ENCODE peak calls at places on chromosomes 16 and 17, in seven cellular contexts. One of them, this sample, is unnamed.

GRCh38 chr16:4894276-4895150 is 42.4 kb downstream of the PPL start:
- DNase-seq in heart left ventricle: no peak
- DNase-seq in transverse colon: no peak
- DNase-seq in neural progenitor cell: no peak
- DNase-seq in OCI-LY7: no peak
- DNase-seq in Peyer's patch: no peak
- DNase-seq in right lobe of liver: no peak
- DNase-seq in this sample: no peak

GRCh38 chr17:32396343-32396742 is 46.4 kb downstream of the ZNF207 start:
- DNase-seq in heart left ventricle: no peak
- DNase-seq in transverse colon: peak; percentile 15
- DNase-seq in neural progenitor cell: no peak
- DNase-seq in OCI-LY7: no peak
- DNase-seq in Peyer's patch: no peak
- DNase-seq in right lobe of liver: no peak
- DNase-seq in this sample: no peak

GRCh38 chr17:46977348-46977747 is 1.7 kb downstream of the RPRML start:
- DNase-seq in heart left ventricle: no peak
- DNase-seq in transverse colon: peak; percentile 19
- DNase-seq in neural progenitor cell: peak; percentile 93
- DNase-seq in OCI-LY7: peak; percentile 72
- DNase-seq in Peyer's patch: no peak
- DNase-seq in right lobe of liver: no peak
- DNase-seq in this sample: no peak

GRCh38 chr16:18933501-18933900 is 7.3 kb upstream of the SMG1 start:
- DNase-seq in heart left ventricle: no peak
- DNase-seq in transverse colon: no peak
- DNase-seq in neural progenitor cell: no peak
- DNase-seq in OCI-LY7: no peak
- DNase-seq in Peyer's patch: no peak
- DNase-seq in right lobe of liver: no peak
- DNase-seq in this sample: no peak

GRCh38 chr16:73154063-73154870 is 106.3 kb upstream of the ZFHX3 start:
- DNase-seq in heart left ventricle: peak; percentile 61
- DNase-seq in transverse colon: no peak
- DNase-seq in neural progenitor cell: no peak
- DNase-seq in OCI-LY7: no peak
- DNase-seq in Peyer's patch: peak; percentile 50
- DNase-seq in right lobe of liver: peak; percentile 33
- DNase-seq in this sample: peak; percentile 72

GRCh38 chr16:25030420-25031131 is 15.4 kb upstream of the ARHGAP17 start:
- DNase-seq in heart left ventricle: no peak
- DNase-seq in transverse colon: no peak
- DNase-seq in neural progenitor cell: no peak
- DNase-seq in OCI-LY7: peak; percentile 77
- DNase-seq in Peyer's patch: peak; percentile 58
- DNase-seq in right lobe of liver: no peak
- DNase-seq in this sample: no peak

GRCh38 chr17:28950017-28950751 is 1.1 kb downstream of the PHF12 start:
- DNase-seq in heart left ventricle: peak; percentile 64
- DNase-seq in transverse colon: peak; percentile 61
- DNase-seq in neural progenitor cell: peak; percentile 76
- DNase-seq in OCI-LY7: peak; percentile 63
- DNase-seq in Peyer's patch: peak; percentile 82
- DNase-seq in right lobe of liver: peak; percentile 63
- DNase-seq in this sample: no peak

GRCh38 chr17:71085238-71086033 is 916.1 kb downstream of the KCNJ2 start:
- DNase-seq in heart left ventricle: no peak
- DNase-seq in transverse colon: peak; percentile 14
- DNase-seq in neural progenitor cell: peak; percentile 77
- DNase-seq in OCI-LY7: peak; percentile 58
- DNase-seq in Peyer's patch: peak; percentile 49
- DNase-seq in right lobe of liver: peak; percentile 53
- DNase-seq in this sample: no peak

GRCh38 chr16:46828943-46829342 is 2.0 kb downstream of the C16orf87 start:
- DNase-seq in heart left ventricle: no peak
- DNase-seq in transverse colon: no peak
- DNase-seq in neural progenitor cell: no peak
- DNase-seq in OCI-LY7: peak; percentile 20
- DNase-seq in Peyer's patch: no peak
- DNase-seq in right lobe of liver: no peak
- DNase-seq in this sample: no peak

GRCh38 chr16:57809843-57810196 is 7.5 kb upstream of the KIFC3 start:
- DNase-seq in heart left ventricle: no peak
- DNase-seq in transverse colon: no peak
- DNase-seq in neural progenitor cell: no peak
- DNase-seq in OCI-LY7: no peak
- DNase-seq in Peyer's patch: no peak
- DNase-seq in right lobe of liver: no peak
- DNase-seq in this sample: no peak

GRCh38 chr17:72644481-72644880 is 448.0 kb downstream of the SLC39A11 start:
- DNase-seq in heart left ventricle: no peak
- DNase-seq in transverse colon: no peak
- DNase-seq in neural progenitor cell: no peak
- DNase-seq in OCI-LY7: no peak
- DNase-seq in Peyer's patch: no peak
- DNase-seq in right lobe of liver: no peak
- DNase-seq in this sample: no peak

GRCh38 chr17:39094607-39095308 is 56.7 kb downstream of the PLXDC1 start:
- DNase-seq in heart left ventricle: no peak
- DNase-seq in transverse colon: peak; percentile 22
- DNase-seq in neural progenitor cell: no peak
- DNase-seq in OCI-LY7: no peak
- DNase-seq in Peyer's patch: peak; percentile 76
- DNase-seq in right lobe of liver: no peak
- DNase-seq in this sample: no peak

GRCh38 chr17:19940722-19941464 is 36.7 kb downstream of the AKAP10 start:
- DNase-seq in heart left ventricle: no peak
- DNase-seq in transverse colon: no peak
- DNase-seq in neural progenitor cell: no peak
- DNase-seq in OCI-LY7: no peak
- DNase-seq in Peyer's patch: no peak
- DNase-seq in right lobe of liver: no peak
- DNase-seq in this sample: no peak

GRCh38 chr17:3003401-3004149 is 59.8 kb downstream of the OR1D5 start:
- DNase-seq in heart left ventricle: peak; percentile 42
- DNase-seq in transverse colon: peak; percentile 67
- DNase-seq in neural progenitor cell: no peak
- DNase-seq in OCI-LY7: peak; percentile 93
- DNase-seq in Peyer's patch: peak; percentile 81
- DNase-seq in right lobe of liver: peak; percentile 42
- DNase-seq in this sample: no peak

GRCh38 chr16:67528870-67529638 is 425 bp downstream of the RIPOR1 start:
- DNase-seq in heart left ventricle: no peak
- DNase-seq in transverse colon: peak; percentile 48
- DNase-seq in neural progenitor cell: peak; percentile 80
- DNase-seq in OCI-LY7: peak; percentile 17
- DNase-seq in Peyer's patch: peak; percentile 64
- DNase-seq in right lobe of liver: peak; percentile 60
- DNase-seq in this sample: no peak

GRCh38 chr17:21058098-21058893 is 15.5 kb upstream of the USP22 start:
- DNase-seq in heart left ventricle: no peak
- DNase-seq in transverse colon: no peak
- DNase-seq in neural progenitor cell: no peak
- DNase-seq in OCI-LY7: peak; percentile 38
- DNase-seq in Peyer's patch: no peak
- DNase-seq in right lobe of liver: no peak
- DNase-seq in this sample: no peak

GRCh38 chr16:4200781-4201137 is 41.1 kb downstream of the SRL start:
- DNase-seq in heart left ventricle: no peak
- DNase-seq in transverse colon: no peak
- DNase-seq in neural progenitor cell: no peak
- DNase-seq in OCI-LY7: no peak
- DNase-seq in Peyer's patch: no peak
- DNase-seq in right lobe of liver: no peak
- DNase-seq in this sample: no peak

GRCh38 chr17:78151514-78152008 is 5.4 kb downstream of the C17orf99 start:
- DNase-seq in heart left ventricle: no peak
- DNase-seq in transverse colon: peak; percentile 74
- DNase-seq in neural progenitor cell: no peak
- DNase-seq in OCI-LY7: no peak
- DNase-seq in Peyer's patch: no peak
- DNase-seq in right lobe of liver: no peak
- DNase-seq in this sample: no peak

GRCh38 chr17:15351925-15352324 is 10.5 kb upstream of the TEKT3 start:
- DNase-seq in heart left ventricle: no peak
- DNase-seq in transverse colon: peak; percentile 25
- DNase-seq in neural progenitor cell: no peak
- DNase-seq in OCI-LY7: no peak
- DNase-seq in Peyer's patch: peak; percentile 75
- DNase-seq in right lobe of liver: no peak
- DNase-seq in this sample: no peak

GRCh38 chr16:2971985-2972784 is 3.0 kb downstream of the PAQR4 start:
- DNase-seq in heart left ventricle: no peak
- DNase-seq in transverse colon: no peak
- DNase-seq in neural progenitor cell: no peak
- DNase-seq in OCI-LY7: no peak
- DNase-seq in Peyer's patch: no peak
- DNase-seq in right lobe of liver: no peak
- DNase-seq in this sample: no peak

GRCh38 chr16:68287276-68288251 is 23.2 kb downstream of the SLC7A6OS start:
- DNase-seq in heart left ventricle: peak; percentile 90
- DNase-seq in transverse colon: no peak
- DNase-seq in neural progenitor cell: no peak
- DNase-seq in OCI-LY7: no peak
- DNase-seq in Peyer's patch: peak; percentile 62
- DNase-seq in right lobe of liver: no peak
- DNase-seq in this sample: peak; percentile 92

GRCh38 chr16:17503331-17503730 is 32.6 kb upstream of the XYLT1 start:
- DNase-seq in heart left ventricle: no peak
- DNase-seq in transverse colon: no peak
- DNase-seq in neural progenitor cell: no peak
- DNase-seq in OCI-LY7: no peak
- DNase-seq in Peyer's patch: no peak
- DNase-seq in right lobe of liver: no peak
- DNase-seq in this sample: no peak

GRCh38 chr16:11202260-11203091 is 53.5 kb downstream of the SOCS1 start:
- DNase-seq in heart left ventricle: no peak
- DNase-seq in transverse colon: no peak
- DNase-seq in neural progenitor cell: peak; percentile 23
- DNase-seq in OCI-LY7: no peak
- DNase-seq in Peyer's patch: no peak
- DNase-seq in right lobe of liver: no peak
- DNase-seq in this sample: no peak
- H3K4me1 ChIP-seq in heart left ventricle: no peaks in the 10 kb centered on the region
- H3K4me1 ChIP-seq in transverse colon: peaks cover 14% of the 10 kb centered on the region
- H3K4me1 ChIP-seq in neural progenitor cell: peaks cover 26% of the 10 kb centered on the region
- H3K4me1 ChIP-seq in OCI-LY7: peaks cover 12% of the 10 kb centered on the region
- H3K4me1 ChIP-seq in Peyer's patch: no peaks in the 10 kb centered on the region
- H3K4me1 ChIP-seq in right lobe of liver: peaks cover 32% of the 10 kb centered on the region
- H3K4me1 ChIP-seq in this sample: no peaks in the 10 kb centered on the region

DNA sequence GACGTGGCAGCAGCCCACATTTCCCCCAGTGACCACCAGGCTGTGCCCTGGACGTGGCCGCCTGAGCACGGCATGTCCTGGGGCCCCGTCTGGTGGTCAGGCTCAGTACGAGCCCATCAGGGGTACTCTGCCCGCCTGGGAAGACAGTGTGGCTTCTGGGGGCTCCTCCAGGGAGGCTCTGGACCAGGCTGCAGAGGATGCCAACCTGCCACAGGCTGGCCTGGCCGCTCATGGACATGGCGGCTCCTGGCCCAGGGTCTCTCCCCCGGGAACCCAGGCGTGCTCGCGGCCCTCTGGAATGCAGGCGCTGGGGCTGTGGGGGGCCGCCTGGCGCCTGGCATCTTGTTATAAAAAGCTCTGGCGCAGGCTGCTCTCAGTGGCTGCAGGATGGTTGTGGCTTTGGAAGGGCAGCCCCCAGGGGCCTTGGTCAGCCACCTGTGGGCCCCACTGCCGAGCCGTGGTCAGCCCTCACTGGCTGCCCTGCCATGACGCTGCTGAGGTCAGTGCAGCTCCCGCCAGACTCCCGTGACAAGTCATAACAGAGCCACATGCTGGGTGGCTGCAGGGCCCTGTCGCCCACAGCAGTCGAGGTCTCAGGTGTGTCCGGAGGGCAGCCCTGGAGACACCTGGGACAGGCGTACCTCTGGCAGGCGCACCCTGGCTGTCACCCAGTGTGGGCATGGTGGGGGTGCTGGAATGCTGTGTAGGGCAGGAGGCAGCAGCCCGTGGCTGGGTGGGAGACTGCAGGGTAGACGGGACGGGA is 15.0 kb downstream of the CENPX start:
- DNase-seq in heart left ventricle: no peak
- DNase-seq in transverse colon: no peak
- DNase-seq in neural progenitor cell: no peak
- DNase-seq in OCI-LY7: no peak
- DNase-seq in Peyer's patch: no peak
- DNase-seq in right lobe of liver: no peak
- DNase-seq in this sample: no peak
- TF ChIP-seq CTCF in heart left ventricle: no peak
- TF ChIP-seq CTCF in transverse colon: no peak
- TF ChIP-seq CTCF in neural progenitor cell: peak; percentile 15
- TF ChIP-seq CTCF in OCI-LY7: no peak
- TF ChIP-seq CTCF in Peyer's patch: no peak
- TF ChIP-seq CTCF in right lobe of liver: no peak
- TF ChIP-seq CTCF in this sample: no peak

GRCh38 chr17:5097101-5097834 is 14.4 kb downstream of the ZNF232 start:
- DNase-seq in heart left ventricle: peak; percentile 84
- DNase-seq in transverse colon: peak; percentile 50
- DNase-seq in neural progenitor cell: peak; percentile 92
- DNase-seq in OCI-LY7: no peak
- DNase-seq in Peyer's patch: peak; percentile 77
- DNase-seq in right lobe of liver: peak; percentile 60
- DNase-seq in this sample: no peak

DNA sequence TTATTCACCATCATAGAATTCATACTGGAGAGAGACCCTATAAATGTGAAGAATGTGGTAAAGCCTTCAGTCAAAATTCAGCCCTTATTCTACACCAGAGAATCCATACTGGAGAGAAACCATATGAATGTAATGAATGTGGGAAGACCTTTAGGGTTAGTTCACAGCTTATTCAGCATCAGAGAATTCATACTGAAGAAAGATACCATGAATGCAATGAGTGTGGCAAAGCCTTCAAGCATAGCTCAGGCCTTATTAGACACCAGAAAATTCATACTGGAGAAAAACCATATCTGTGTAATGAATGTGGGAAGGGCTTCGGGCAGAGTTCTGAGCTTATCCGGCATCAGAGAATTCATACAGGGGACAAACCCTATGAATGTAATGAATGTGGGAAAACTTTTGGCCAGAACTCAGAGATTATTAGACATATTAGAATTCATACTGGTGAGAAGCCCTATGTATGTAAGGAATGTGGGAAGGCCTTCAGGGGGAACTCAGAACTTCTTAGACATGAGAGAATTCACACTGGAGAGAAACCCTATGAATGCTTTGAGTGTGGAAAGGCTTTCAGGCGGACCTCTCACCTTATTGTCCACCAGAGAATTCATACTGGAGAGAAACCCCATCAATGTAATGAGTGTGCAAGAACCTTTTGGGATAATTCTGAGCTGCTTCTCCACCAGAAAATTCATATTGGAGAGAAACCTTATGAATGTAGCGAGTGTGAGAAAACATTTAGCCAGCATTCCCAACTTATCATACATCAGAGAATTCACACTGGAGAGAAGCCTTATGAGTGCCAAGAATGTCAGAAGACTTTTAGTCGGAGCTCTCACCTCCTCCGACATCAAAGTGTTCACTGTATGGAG is 14.1 kb downstream of the ZFP3 start:
- DNase-seq in heart left ventricle: no peak
- DNase-seq in transverse colon: no peak
- DNase-seq in neural progenitor cell: no peak
- DNase-seq in OCI-LY7: no peak
- DNase-seq in Peyer's patch: no peak
- DNase-seq in right lobe of liver: no peak
- DNase-seq in this sample: no peak
- H3K9me3 ChIP-seq in heart left ventricle: peaks cover 96% of the 10 kb centered on the region
- H3K9me3 ChIP-seq in transverse colon: peaks cover 96% of the 10 kb centered on the region
- H3K9me3 ChIP-seq in neural progenitor cell: peaks cover 17% of the 10 kb centered on the region
- H3K9me3 ChIP-seq in OCI-LY7: peaks cover 73% of the 10 kb centered on the region
- H3K9me3 ChIP-seq in Peyer's patch: peaks cover 85% of the 10 kb centered on the region
- H3K9me3 ChIP-seq in right lobe of liver: peaks cover 20% of the 10 kb centered on the region
- H3K9me3 ChIP-seq in this sample: peaks cover 99% of the 10 kb centered on the region

GRCh38 chr17:36674278-36674650 is 72.9 kb downstream of the MRM1 start:
- DNase-seq in heart left ventricle: no peak
- DNase-seq in transverse colon: peak; percentile 20
- DNase-seq in neural progenitor cell: no peak
- DNase-seq in OCI-LY7: no peak
- DNase-seq in Peyer's patch: peak; percentile 70
- DNase-seq in right lobe of liver: no peak
- DNase-seq in this sample: no peak
- H3K4me1 ChIP-seq in heart left ventricle: no peaks in the 10 kb centered on the region
- H3K4me1 ChIP-seq in transverse colon: no peaks in the 10 kb centered on the region
- H3K4me1 ChIP-seq in neural progenitor cell: peaks cover 10% of the 10 kb centered on the region
- H3K4me1 ChIP-seq in OCI-LY7: no peaks in the 10 kb centered on the region
- H3K4me1 ChIP-seq in Peyer's patch: no peaks in the 10 kb centered on the region
- H3K4me1 ChIP-seq in right lobe of liver: no peaks in the 10 kb centered on the region
- H3K4me1 ChIP-seq in this sample: no peaks in the 10 kb centered on the region